ENCODE peak calls at places on chromosomes 2 and 18, in five cellular contexts. K, G, E, V and L are unnamed samples.

GRCh38 chr2:84846041-84846663 is 34.7 kb downstream of the TRABD2A start:
- DNase-seq in E (no peak), G (no peak), V (no peak), K (no peak), L (no peak)

GRCh38 chr18:27656167-27656778 is 471.2 kb upstream of the CHST9 start:
- DNase-seq in V (no peak), E (no peak), G (no peak), K (no peak), L (no peak)

GRCh38 chr2:176118606-176119370 is 2.2 kb downstream of the HOXD10 start:
- DNase-seq in V (no peak), E (no peak), G (no peak), K (no peak), L (no peak)

GRCh38 chr18:58402247-58402646 is 226.6 kb downstream of the ALPK2 start:
- DNase-seq in E (no peak), K (no peak), V (no peak), G (no peak), L (no peak)

GRCh38 chr18:63567276-63567675 is 19.9 kb upstream of the SERPINB13 start:
- DNase-seq in G (no peak), V (no peak), K (no peak), E (no peak), L (no peak)

GRCh38 chr2:106745468-106745867 is 140.5 kb downstream of the ST6GAL2 start:
- DNase-seq in G (no peak), V (no peak), E (no peak), K (peak), L (no peak)

GRCh38 chr2:215454519-215454918 is 18.7 kb upstream of the FN1 start:
- DNase-seq in V (no peak), K (no peak), E (no peak), G (no peak), L (no peak)

GRCh38 chr18:50240083-50240563 is 26.2 kb downstream of the CFAP53 start:
- DNase-seq in G (no peak), V (no peak), E (no peak), K (no peak), L (no peak)

GRCh38 chr2:206415618-206416243 is 27.6 kb upstream of the ADAM23 start:
- DNase-seq in V (no peak), E (no peak), K (no peak), G (no peak), L (no peak)

GRCh38 chr2:168119519-168120141 is 127.8 kb downstream of the STK39 start:
- DNase-seq in K (no peak), E (no peak), G (no peak), V (peak), L (no peak)

GRCh38 chr18:71450258-71450657 is 1093.9 kb downstream of the CBLN2 start:
- DNase-seq in E (no peak), K (no peak), G (no peak), V (no peak), L (no peak)

GRCh38 chr2:112884869-112885502 is 26.0 kb upstream of the IL37 start:
- DNase-seq in G (peak), E (no peak), K (peak), V (no peak), L (peak)

GRCh38 chr18:47075098-47075883 is 39.9 kb upstream of the ELOA2 start:
- DNase-seq in V (no peak), G (no peak), K (no peak), E (no peak), L (no peak)

GRCh38 chr2:50820176-50820575 is 211.8 kb downstream of the NRXN1 start:
- DNase-seq in K (no peak), G (no peak), V (no peak), E (no peak), L (no peak)

GRCh38 chr18:69736731-69737130 is 210.9 kb downstream of the CD226 start:
- DNase-seq in E (no peak), V (no peak), G (no peak), K (no peak), L (no peak)

GRCh38 chr2:222561817-222562424 is 94.0 kb downstream of the FARSB start:
- DNase-seq in K (no peak), E (no peak), V (no peak), G (no peak), L (peak)

GRCh38 chr2:81324046-81324445 is 1019.5 kb upstream of the LRRTM1 start:
- DNase-seq in K (no peak), E (no peak), G (no peak), V (no peak), L (no peak)

GRCh38 chr2:48515588-48515987 is 14.4 kb upstream of the STON1 start:
- DNase-seq in V (no peak), K (no peak), E (no peak), G (no peak), L (no peak)

GRCh38 chr2:231058761-231059550 is 2.3 kb downstream of the PSMD1 start:
- DNase-seq in V (no peak), K (no peak), E (no peak), G (no peak), L (no peak)

GRCh38 chr2:75643980-75644379 is 2.6 kb upstream of the MRPL19 start:
- DNase-seq in V (no peak), K (no peak), G (no peak), E (no peak), L (no peak)

GRCh38 chr18:12639990-12640880 is 17.7 kb downstream of the SPIRE1 start:
- DNase-seq in K (no peak), V (peak), G (no peak), E (no peak), L (no peak)

GRCh38 chr2:156864753-156865152 is 392.8 kb upstream of the GALNT5 start:
- DNase-seq in K (no peak), V (no peak), E (no peak), G (no peak), L (no peak)

GRCh38 chr2:78251708-78252107 is 729.5 kb upstream of the LRRTM4 start:
- DNase-seq in G (no peak), E (no peak), V (no peak), K (no peak), L (no peak)

GRCh38 chr2:287471-287885 is 413 bp downstream of the ALKAL2 start:
- DNase-seq in V (no peak), K (peak), E (no peak), G (peak), L (no peak)

GRCh38 chr2:36663851-36664715 is 32.4 kb upstream of the VIT start:
- DNase-seq in V (no peak), G (no peak), K (no peak), E (no peak), L (no peak)

GRCh38 chr18:13934058-13934457 is 18.7 kb upstream of the MC2R start:
- DNase-seq in V (no peak), G (no peak), E (no peak), K (no peak), L (no peak)

GRCh38 chr2:240920783-240921231 is 14.7 kb downstream of the CROCC2 start:
- DNase-seq in K (peak), V (no peak), G (peak), E (no peak), L (peak)

GRCh38 chr2:240918258-240919091 is 12.3 kb downstream of the CROCC2 start:
- DNase-seq in E (no peak), V (no peak), K (peak), G (peak), L (no peak)

GRCh38 chr2:240921319-240922233 is 15.4 kb downstream of the CROCC2 start:
- DNase-seq in E (no peak), K (peak), G (peak), V (peak), L (peak)

GRCh38 chr2:240919161-240919781 is 13.1 kb downstream of the CROCC2 start:
- DNase-seq in K (no peak), V (no peak), G (peak), E (no peak), L (peak)

DNA sequence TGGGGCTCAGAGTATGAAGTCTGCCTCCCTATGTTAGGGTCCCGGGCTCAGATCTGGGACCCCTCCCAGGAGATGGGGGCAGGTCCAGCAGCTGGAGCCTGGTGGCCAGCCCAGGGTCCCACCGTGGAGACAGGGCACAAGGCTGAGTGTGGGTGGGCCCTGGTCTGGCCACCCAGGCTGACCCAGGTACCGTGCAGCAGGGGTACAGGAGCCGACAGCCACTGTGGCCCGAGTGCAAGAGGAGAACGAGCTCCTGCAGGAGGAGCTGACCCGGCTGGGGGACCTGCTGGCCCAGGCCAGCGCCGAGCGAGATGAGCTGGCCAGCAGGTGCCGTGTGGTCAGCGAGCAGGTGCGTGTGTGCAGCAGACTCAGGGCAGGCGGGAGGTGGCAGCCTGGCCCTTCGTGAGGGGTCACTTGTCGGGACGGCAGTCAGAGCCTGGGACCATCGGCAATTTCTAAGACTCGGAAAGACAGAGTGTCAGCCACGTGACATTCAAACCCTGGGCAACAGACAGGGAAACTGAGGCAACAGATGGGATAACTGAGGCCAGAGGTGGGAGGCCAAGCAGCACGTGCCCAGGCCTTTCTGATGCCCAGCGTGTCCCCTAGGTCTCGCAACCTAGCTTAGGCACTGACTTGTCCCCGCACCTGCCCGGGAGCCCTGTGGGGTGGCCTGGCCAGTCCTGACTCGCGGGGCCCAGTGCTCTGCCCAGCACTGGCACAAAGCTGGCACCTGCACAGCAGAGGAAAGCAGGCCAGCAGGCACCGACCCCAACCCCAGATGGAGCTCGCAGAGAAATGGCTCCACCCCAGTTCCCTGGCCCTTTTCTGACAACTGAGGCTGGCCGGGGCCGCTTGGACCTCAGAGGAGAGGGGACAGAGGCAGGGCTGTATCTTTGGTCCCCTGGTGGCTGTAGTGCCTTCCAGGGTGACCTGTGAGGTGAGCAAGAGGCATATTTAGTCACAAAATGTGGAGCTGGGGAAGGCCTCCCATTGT is 13.9 kb downstream of the CROCC2 start:
- DNase-seq in K (peak), V (no peak), G (peak), E (no peak), L (peak)
- H3K27ac ChIP-seq in K (no peak), V (peak), G (no peak), E (no peak), L (no peak)

DNA sequence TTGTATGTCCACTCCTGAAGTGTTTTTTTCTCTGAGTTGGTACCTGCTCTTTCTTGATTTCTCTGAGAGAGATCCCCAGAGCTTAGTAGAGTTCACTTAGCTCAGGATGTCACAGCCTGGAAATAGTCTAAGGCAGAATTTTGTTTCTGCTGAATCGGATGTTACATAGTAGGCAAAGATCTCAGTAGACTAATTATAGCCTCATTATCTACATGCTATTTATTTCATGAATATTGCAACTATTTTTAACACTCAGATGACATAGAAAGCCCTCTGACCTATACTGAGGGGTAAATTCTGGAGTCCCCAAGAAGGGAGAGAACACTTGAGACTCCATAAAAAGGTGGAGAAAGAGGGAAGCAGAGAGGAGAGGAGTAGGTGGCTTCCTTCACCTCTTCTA is 160.2 kb downstream of the FHOD3 start:
- DNase-seq in K (no peak), V (no peak), G (no peak), E (no peak), L (no peak)
- H3K27ac ChIP-seq in K (peak), V (no peak), G (peak), E (no peak), L (no peak)

DNA sequence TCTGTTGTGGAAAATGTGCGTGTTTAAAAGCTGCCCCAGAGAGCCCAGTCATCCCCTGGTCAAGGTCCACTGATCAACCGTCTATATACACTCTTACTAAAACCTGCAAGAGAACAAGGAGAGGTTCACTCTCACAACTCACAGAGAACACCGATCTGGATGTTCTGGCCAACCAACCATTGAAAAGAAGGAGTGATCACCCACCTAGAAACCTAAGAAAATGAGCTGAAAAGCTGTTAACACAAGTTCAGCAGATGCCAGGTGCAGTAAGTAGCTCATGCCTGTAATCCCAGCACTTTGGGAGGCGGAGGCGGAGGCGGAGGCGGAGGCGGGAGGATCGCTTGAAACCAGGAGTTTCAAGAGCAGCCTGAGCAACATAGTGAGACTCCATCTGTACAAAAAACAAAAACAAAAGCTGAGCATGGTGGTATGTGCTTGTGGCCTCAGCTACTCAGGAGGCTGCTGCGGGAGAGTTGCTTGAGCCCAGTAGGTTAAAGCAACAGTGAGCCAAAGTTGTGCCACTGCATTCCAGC is 14.5 kb downstream of the ATG16L1 start:
- DNase-seq in V (no peak), K (no peak), G (no peak), E (no peak), L (no peak)
- H3K27ac ChIP-seq in V (no peak), K (no peak), G (no peak), E (no peak), L (no peak)

GRCh38 chr2:46970334-46971288 is 55.0 kb upstream of the MCFD2 start:
- DNase-seq in E (no peak), G (peak), V (no peak), K (no peak), L (peak)
- H3K27ac ChIP-seq in E (peak), G (peak), V (peak), K (no peak), L (peak)